ENCODE peak calls at places on chromosomes 4 and X, in eight cellular contexts. One of them, this sample, is unnamed.

GRCh38 chr4:5365071-5366008 is 314.1 kb downstream of the STK32B start:
- DNase-seq in T-helper 2 cell: no peak
- DNase-seq in IMR-90: peak
- DNase-seq in lower lobe of right lung: no peak
- DNase-seq in amniotic stem cell: peak
- DNase-seq in AG08395: peak
- DNase-seq in RCC 7860: no peak
- DNase-seq in fibroblast of lung: no peak
- DNase-seq in this sample: no peak

GRCh38 chr4:2843909-2844584 is 403 bp downstream of the ADD1 start:
- DNase-seq in RCC 7860: no peak
- DNase-seq in fibroblast of lung: peak
- DNase-seq in IMR-90: peak
- DNase-seq in T-helper 2 cell: no peak
- DNase-seq in lower lobe of right lung: peak
- DNase-seq in AG08395: peak
- DNase-seq in amniotic stem cell: no peak
- DNase-seq in this sample: no peak

GRCh38 chr4:93828332-93828829 is at the start of gene ATOH1:
- DNase-seq in T-helper 2 cell: no peak
- DNase-seq in AG08395: no peak
- DNase-seq in lower lobe of right lung: peak
- DNase-seq in amniotic stem cell: no peak
- DNase-seq in IMR-90: no peak
- DNase-seq in fibroblast of lung: peak
- DNase-seq in RCC 7860: no peak
- DNase-seq in this sample: no peak

GRCh38 chr4:186104114-186104894 is at the start of gene FAM149A:
- DNase-seq in IMR-90: no peak
- DNase-seq in lower lobe of right lung: peak
- DNase-seq in amniotic stem cell: no peak
- DNase-seq in fibroblast of lung: peak
- DNase-seq in T-helper 2 cell: peak
- DNase-seq in AG08395: no peak
- DNase-seq in RCC 7860: no peak
- DNase-seq in this sample: peak

GRCh38 chr4:41753942-41754341 is 5.4 kb upstream of the PHOX2B start:
- DNase-seq in fibroblast of lung: no peak
- DNase-seq in lower lobe of right lung: no peak
- DNase-seq in IMR-90: no peak
- DNase-seq in RCC 7860: no peak
- DNase-seq in amniotic stem cell: no peak
- DNase-seq in T-helper 2 cell: no peak
- DNase-seq in AG08395: no peak
- DNase-seq in this sample: no peak

GRCh38 chr4:8911311-8912088 is 39.9 kb upstream of the HMX1 start:
- DNase-seq in AG08395: peak
- DNase-seq in IMR-90: no peak
- DNase-seq in RCC 7860: no peak
- DNase-seq in T-helper 2 cell: no peak
- DNase-seq in fibroblast of lung: no peak
- DNase-seq in amniotic stem cell: no peak
- DNase-seq in lower lobe of right lung: peak
- DNase-seq in this sample: no peak

GRCh38 chr4:122827258-122827887 is 742 bp downstream of the FGF2 start:
- DNase-seq in AG08395: peak
- DNase-seq in T-helper 2 cell: no peak
- DNase-seq in RCC 7860: peak
- DNase-seq in fibroblast of lung: peak
- DNase-seq in IMR-90: peak
- DNase-seq in amniotic stem cell: no peak
- DNase-seq in lower lobe of right lung: no peak
- DNase-seq in this sample: peak

GRCh38 chrX:119672252-119672825 is 20.6 kb downstream of the SEPTIN6 start:
- DNase-seq in amniotic stem cell: no peak
- DNase-seq in lower lobe of right lung: no peak
- DNase-seq in T-helper 2 cell: no peak
- DNase-seq in IMR-90: peak
- DNase-seq in RCC 7860: no peak
- DNase-seq in AG08395: no peak
- DNase-seq in fibroblast of lung: peak
- DNase-seq in this sample: no peak

GRCh38 chr4:14264437-14264836 is 636.9 kb upstream of the BOD1L1 start:
- DNase-seq in IMR-90: peak
- DNase-seq in fibroblast of lung: peak
- DNase-seq in lower lobe of right lung: no peak
- DNase-seq in amniotic stem cell: no peak
- DNase-seq in AG08395: no peak
- DNase-seq in T-helper 2 cell: no peak
- DNase-seq in RCC 7860: no peak
- DNase-seq in this sample: no peak

GRCh38 chr4:69858683-69859082 is 1.3 kb downstream of the SULT1E1 start:
- DNase-seq in IMR-90: no peak
- DNase-seq in AG08395: no peak
- DNase-seq in fibroblast of lung: peak
- DNase-seq in lower lobe of right lung: no peak
- DNase-seq in amniotic stem cell: no peak
- DNase-seq in RCC 7860: no peak
- DNase-seq in T-helper 2 cell: no peak
- DNase-seq in this sample: no peak

GRCh38 chrX:110341189-110342035 is 17.2 kb upstream of the RTL9 start:
- DNase-seq in IMR-90: peak
- DNase-seq in T-helper 2 cell: no peak
- DNase-seq in AG08395: peak
- DNase-seq in fibroblast of lung: peak
- DNase-seq in lower lobe of right lung: no peak
- DNase-seq in RCC 7860: peak
- DNase-seq in amniotic stem cell: peak
- DNase-seq in this sample: peak

GRCh38 chr4:110020681-110021443 is 108.2 kb downstream of the EGF start:
- DNase-seq in T-helper 2 cell: no peak
- DNase-seq in RCC 7860: no peak
- DNase-seq in lower lobe of right lung: no peak
- DNase-seq in IMR-90: no peak
- DNase-seq in AG08395: no peak
- DNase-seq in fibroblast of lung: no peak
- DNase-seq in amniotic stem cell: no peak
- DNase-seq in this sample: no peak

GRCh38 chr4:94827481-94828110 is 69.8 kb downstream of the BMPR1B start:
- DNase-seq in AG08395: peak
- DNase-seq in fibroblast of lung: peak
- DNase-seq in T-helper 2 cell: no peak
- DNase-seq in RCC 7860: peak
- DNase-seq in amniotic stem cell: peak
- DNase-seq in lower lobe of right lung: no peak
- DNase-seq in IMR-90: peak
- DNase-seq in this sample: no peak

GRCh38 chrX:46461653-46462191 is 83.5 kb downstream of the ZNF674 start:
- DNase-seq in AG08395: no peak
- DNase-seq in fibroblast of lung: no peak
- DNase-seq in IMR-90: no peak
- DNase-seq in lower lobe of right lung: no peak
- DNase-seq in amniotic stem cell: no peak
- DNase-seq in RCC 7860: no peak
- DNase-seq in T-helper 2 cell: no peak
- DNase-seq in this sample: no peak

GRCh38 chrX:2391869-2392606 is 108.7 kb downstream of the DHRSX start:
- DNase-seq in amniotic stem cell: no peak
- DNase-seq in fibroblast of lung: peak
- DNase-seq in RCC 7860: peak
- DNase-seq in T-helper 2 cell: no peak
- DNase-seq in AG08395: peak
- DNase-seq in lower lobe of right lung: no peak
- DNase-seq in IMR-90: peak
- DNase-seq in this sample: no peak

GRCh38 chrX:108362026-108362425 is 76.2 kb downstream of the COL4A6 start:
- DNase-seq in lower lobe of right lung: no peak
- DNase-seq in AG08395: no peak
- DNase-seq in T-helper 2 cell: no peak
- DNase-seq in amniotic stem cell: no peak
- DNase-seq in fibroblast of lung: no peak
- DNase-seq in IMR-90: no peak
- DNase-seq in RCC 7860: no peak
- DNase-seq in this sample: no peak

GRCh38 chr4:186144180-186144579 is 39.7 kb downstream of the FAM149A start:
- DNase-seq in AG08395: peak
- DNase-seq in amniotic stem cell: peak
- DNase-seq in lower lobe of right lung: no peak
- DNase-seq in T-helper 2 cell: no peak
- DNase-seq in fibroblast of lung: peak
- DNase-seq in RCC 7860: no peak
- DNase-seq in IMR-90: peak
- DNase-seq in this sample: no peak

GRCh38 chrX:42759881-42760280 is 18.1 kb downstream of the PPP1R2C start:
- DNase-seq in T-helper 2 cell: no peak
- DNase-seq in amniotic stem cell: no peak
- DNase-seq in IMR-90: no peak
- DNase-seq in AG08395: no peak
- DNase-seq in lower lobe of right lung: no peak
- DNase-seq in RCC 7860: no peak
- DNase-seq in fibroblast of lung: no peak
- DNase-seq in this sample: no peak

GRCh38 chr4:150584198-150584593 is 2.2 kb downstream of the MAB21L2 start:
- DNase-seq in fibroblast of lung: no peak
- DNase-seq in IMR-90: no peak
- DNase-seq in T-helper 2 cell: no peak
- DNase-seq in lower lobe of right lung: no peak
- DNase-seq in amniotic stem cell: no peak
- DNase-seq in RCC 7860: no peak
- DNase-seq in AG08395: no peak
- DNase-seq in this sample: no peak

GRCh38 chr4:123826896-123827295 is 430.3 kb downstream of the SPRY1 start:
- DNase-seq in lower lobe of right lung: no peak
- DNase-seq in RCC 7860: peak
- DNase-seq in AG08395: no peak
- DNase-seq in amniotic stem cell: no peak
- DNase-seq in IMR-90: peak
- DNase-seq in fibroblast of lung: peak
- DNase-seq in T-helper 2 cell: no peak
- DNase-seq in this sample: no peak

GRCh38 chrX:45515262-45516215 is 314.9 kb upstream of the DIPK2B start:
- DNase-seq in IMR-90: peak
- DNase-seq in amniotic stem cell: peak
- DNase-seq in lower lobe of right lung: peak
- DNase-seq in T-helper 2 cell: peak
- DNase-seq in AG08395: peak
- DNase-seq in fibroblast of lung: peak
- DNase-seq in RCC 7860: peak
- DNase-seq in this sample: peak

GRCh38 chr4:11428701-11429571 is at the start of gene HS3ST1:
- DNase-seq in amniotic stem cell: no peak
- DNase-seq in IMR-90: peak
- DNase-seq in RCC 7860: peak
- DNase-seq in lower lobe of right lung: peak
- DNase-seq in AG08395: no peak
- DNase-seq in T-helper 2 cell: no peak
- DNase-seq in fibroblast of lung: peak
- DNase-seq in this sample: no peak

GRCh38 chrX:57044226-57044625 is 48.9 kb upstream of the SPIN3 start:
- DNase-seq in fibroblast of lung: no peak
- DNase-seq in amniotic stem cell: no peak
- DNase-seq in lower lobe of right lung: no peak
- DNase-seq in AG08395: no peak
- DNase-seq in IMR-90: no peak
- DNase-seq in RCC 7860: no peak
- DNase-seq in T-helper 2 cell: no peak
- DNase-seq in this sample: no peak

GRCh38 chrX:103565752-103566151 is 19.6 kb upstream of the TCEAL4 start:
- DNase-seq in AG08395: peak
- DNase-seq in T-helper 2 cell: no peak
- DNase-seq in IMR-90: peak
- DNase-seq in fibroblast of lung: peak
- DNase-seq in lower lobe of right lung: no peak
- DNase-seq in RCC 7860: no peak
- DNase-seq in amniotic stem cell: peak
- DNase-seq in this sample: no peak

GRCh38 chr4:87359258-87359657 is 31.7 kb downstream of the HSD17B11 start:
- DNase-seq in amniotic stem cell: no peak
- DNase-seq in RCC 7860: no peak
- DNase-seq in IMR-90: no peak
- DNase-seq in T-helper 2 cell: no peak
- DNase-seq in AG08395: no peak
- DNase-seq in lower lobe of right lung: no peak
- DNase-seq in fibroblast of lung: no peak
- DNase-seq in this sample: no peak

GRCh38 chr4:147760695-147761094 is 28.8 kb downstream of the ARHGAP10 start:
- DNase-seq in RCC 7860: no peak
- DNase-seq in lower lobe of right lung: no peak
- DNase-seq in amniotic stem cell: no peak
- DNase-seq in AG08395: peak
- DNase-seq in IMR-90: no peak
- DNase-seq in fibroblast of lung: no peak
- DNase-seq in T-helper 2 cell: no peak
- DNase-seq in this sample: no peak

GRCh38 chr4:151674804-151675290 is 86.0 kb downstream of the GATB start:
- DNase-seq in RCC 7860: no peak
- DNase-seq in IMR-90: no peak
- DNase-seq in amniotic stem cell: no peak
- DNase-seq in lower lobe of right lung: peak
- DNase-seq in T-helper 2 cell: no peak
- DNase-seq in AG08395: peak
- DNase-seq in fibroblast of lung: peak
- DNase-seq in this sample: no peak

GRCh38 chr4:20323991-20324390 is 72.3 kb downstream of the SLIT2 start:
- DNase-seq in lower lobe of right lung: no peak
- DNase-seq in IMR-90: peak
- DNase-seq in fibroblast of lung: no peak
- DNase-seq in amniotic stem cell: no peak
- DNase-seq in T-helper 2 cell: no peak
- DNase-seq in AG08395: no peak
- DNase-seq in RCC 7860: no peak
- DNase-seq in this sample: no peak

GRCh38 chr4:26176621-26177121 is 144.1 kb upstream of the RBPJ start:
- DNase-seq in fibroblast of lung: peak
- DNase-seq in RCC 7860: no peak
- DNase-seq in lower lobe of right lung: no peak
- DNase-seq in amniotic stem cell: no peak
- DNase-seq in AG08395: peak
- DNase-seq in IMR-90: peak
- DNase-seq in T-helper 2 cell: no peak
- DNase-seq in this sample: no peak

GRCh38 chr4:108906006-108906405 is 143.2 kb upstream of the ETNPPL start:
- DNase-seq in T-helper 2 cell: no peak
- DNase-seq in lower lobe of right lung: no peak
- DNase-seq in AG08395: no peak
- DNase-seq in RCC 7860: no peak
- DNase-seq in amniotic stem cell: no peak
- DNase-seq in fibroblast of lung: no peak
- DNase-seq in IMR-90: no peak
- DNase-seq in this sample: no peak

GRCh38 chrX:67674741-67675140 is 130.9 kb downstream of the AR start:
- DNase-seq in T-helper 2 cell: no peak
- DNase-seq in AG08395: no peak
- DNase-seq in RCC 7860: no peak
- DNase-seq in IMR-90: no peak
- DNase-seq in amniotic stem cell: no peak
- DNase-seq in lower lobe of right lung: no peak
- DNase-seq in fibroblast of lung: no peak
- DNase-seq in this sample: no peak

GRCh38 chr4:74479009-74479408 is 34.1 kb downstream of the AREG start:
- DNase-seq in IMR-90: no peak
- DNase-seq in lower lobe of right lung: no peak
- DNase-seq in amniotic stem cell: no peak
- DNase-seq in fibroblast of lung: no peak
- DNase-seq in T-helper 2 cell: no peak
- DNase-seq in AG08395: no peak
- DNase-seq in RCC 7860: no peak
- DNase-seq in this sample: no peak

GRCh38 chr4:85358831-85359230 is 116.1 kb upstream of the ARHGAP24 start:
- DNase-seq in fibroblast of lung: no peak
- DNase-seq in T-helper 2 cell: no peak
- DNase-seq in AG08395: no peak
- DNase-seq in RCC 7860: no peak
- DNase-seq in lower lobe of right lung: no peak
- DNase-seq in IMR-90: no peak
- DNase-seq in amniotic stem cell: no peak
- DNase-seq in this sample: no peak

GRCh38 chrX:124665878-124666425 is 319.6 kb downstream of the SH2D1A start:
- DNase-seq in amniotic stem cell: no peak
- DNase-seq in fibroblast of lung: no peak
- DNase-seq in RCC 7860: no peak
- DNase-seq in IMR-90: no peak
- DNase-seq in AG08395: no peak
- DNase-seq in T-helper 2 cell: no peak
- DNase-seq in lower lobe of right lung: no peak
- DNase-seq in this sample: no peak

This sample was measured in T-helper 1 cell.